ENCODE peak calls at places on chromosome 15, in ten cellular contexts. I is H54; A is activated naive CD8-positive, alpha-beta T cell treated with anti-CD3 and anti-CD28 coated beads for 36 hours; P is HFFc6; M is GM23248; V is activated T-cell treated with anti-CD3 and anti-CD28 coated beads for 1 hour; S is NCI-H1436; Y is GM10248; Q is stimulated activated naive CD8-positive, alpha-beta T cell treated with anti-CD3 and anti-CD28 coated beads, Interleukin-15, amount 100 ng/mL, for 72 hours; G is KBM-7. B is an unnamed sample.

GRCh38 chr15:73923488-73924164 is 2.6 kb upstream of the LOXL1 start:
- DNase-seq in I (no peak), A (no peak), P (no peak), M (no peak), V (no peak), S (no peak), Y (no peak), Q (no peak), G (peak), B (no peak)

GRCh38 chr15:57079907-57080750 is 161.7 kb downstream of the TCF12 start:
- DNase-seq in I (no peak), A (no peak), P (no peak), M (no peak), V (no peak), S (no peak), Y (no peak), Q (no peak), G (peak), B (no peak)

GRCh38 chr15:71752604-71753289 is 57.6 kb upstream of the NR2E3 start:
- DNase-seq in I (peak), A (no peak), P (peak), M (peak), V (no peak), S (no peak), Y (peak), Q (no peak), G (peak), B (peak)

GRCh38 chr15:67025719-67026118 is 39.7 kb upstream of the SMAD3 start:
- DNase-seq in I (no peak), A (no peak), P (peak), M (peak), V (no peak), S (no peak), Y (no peak), Q (no peak), G (no peak), B (no peak)

GRCh38 chr15:94064676-94065313 is 166.6 kb upstream of the MCTP2 start:
- DNase-seq in I (no peak), A (no peak), P (no peak), M (no peak), V (no peak), S (no peak), Y (no peak), Q (no peak), G (no peak), B (no peak)

GRCh38 chr15:65067645-65068416 is at the start of gene RASL12:
- DNase-seq in I (no peak), A (no peak), P (no peak), M (no peak), V (no peak), S (no peak), Y (no peak), Q (no peak), G (no peak), B (no peak)

GRCh38 chr15:59138243-59138642 is 33.3 kb downstream of the CCNB2 start:
- DNase-seq in I (peak), A (peak), P (peak), M (peak), V (peak), S (peak), Y (peak), Q (peak), G (peak), B (no peak)

GRCh38 chr15:45097466-45097865 is 16.5 kb downstream of the DUOX2 start:
- DNase-seq in I (no peak), A (no peak), P (no peak), M (no peak), V (no peak), S (no peak), Y (no peak), Q (no peak), G (no peak), B (no peak)

GRCh38 chr15:28110416-28110975 is 11.4 kb upstream of the OCA2 start:
- DNase-seq in I (no peak), A (no peak), P (no peak), M (no peak), V (no peak), S (no peak), Y (no peak), Q (no peak), G (no peak), B (no peak)

GRCh38 chr15:71975816-71976150 is 142.2 kb downstream of the MYO9A start:
- DNase-seq in I (no peak), A (no peak), P (no peak), M (no peak), V (no peak), S (no peak), Y (no peak), Q (no peak), G (no peak), B (no peak)

GRCh38 chr15:62545392-62546227 is 380.5 kb upstream of the C2CD4B start:
- DNase-seq in I (no peak), A (no peak), P (peak), M (peak), V (no peak), S (no peak), Y (no peak), Q (no peak), G (no peak), B (no peak)

GRCh38 chr15:23857028-23857641 is 170.0 kb upstream of the NDN start:
- DNase-seq in I (peak), A (no peak), P (no peak), M (peak), V (no peak), S (peak), Y (no peak), Q (no peak), G (peak), B (no peak)

GRCh38 chr15:65655026-65655425 is 33.3 kb downstream of the SLC24A1 start:
- DNase-seq in I (no peak), A (no peak), P (peak), M (peak), V (no peak), S (no peak), Y (no peak), Q (no peak), G (no peak), B (no peak)